ENCODE peak calls at places on chromosomes 7 and 10, in seven cellular contexts. K is psoas muscle; G is CD8-positive, alpha-beta T cell; J is upper lobe of left lung; H is HCT116; L is kidney epithelial cell; M is type B pancreatic cell. N is an unnamed sample.

GRCh38 chr7:98681496-98681895 is 64.4 kb downstream of the NPTX2 start:
- DNase-seq in K (no peak), G (no peak), J (no peak), H (no peak), L (no peak), M (no peak), N (no peak)

GRCh38 chr10:12795318-12795717 is 206.2 kb downstream of the CCDC3 start:
- DNase-seq in K (no peak), G (no peak), J (no peak), H (no peak), L (no peak), M (no peak), N (no peak)

GRCh38 chr7:81004098-81004497 is 85.2 kb upstream of the SEMA3C start:
- DNase-seq in K (no peak), G (no peak), J (no peak), H (no peak), L (peak), M (no peak), N (no peak)

GRCh38 chr10:49388161-49388560 is 7.7 kb downstream of the DRGX start:
- DNase-seq in K (no peak), G (no peak), J (no peak), H (no peak), L (no peak), M (no peak), N (no peak)

GRCh38 chr7:139231513-139232376 is 708 bp downstream of the UBN2 start:
- DNase-seq in K (peak), G (peak), J (peak), H (no peak), L (no peak), M (peak), N (peak)

GRCh38 chr10:84798333-84798732 is 469.9 kb downstream of the CCSER2 start:
- DNase-seq in K (no peak), G (no peak), J (no peak), H (no peak), L (no peak), M (no peak), N (no peak)

GRCh38 chr10:72259491-72260214 is 14.1 kb upstream of the DDIT4 start:
- DNase-seq in K (no peak), G (no peak), J (no peak), H (no peak), L (no peak), M (no peak), N (peak)

GRCh38 chr10:86401588-86402282 is 35.1 kb upstream of the GRID1 start:
- DNase-seq in K (no peak), G (no peak), J (no peak), H (no peak), L (no peak), M (no peak), N (peak)

GRCh38 chr10:127243490-127244272 is 47.3 kb upstream of the INSYN2A start:
- DNase-seq in K (no peak), G (peak), J (no peak), H (peak), L (no peak), M (no peak), N (no peak)

GRCh38 chr7:20892776-20893175 is 106.1 kb upstream of the SP8 start:
- DNase-seq in K (no peak), G (no peak), J (no peak), H (no peak), L (no peak), M (no peak), N (no peak)

GRCh38 chr10:24446739-24447138 is 237.8 kb downstream of the KIAA1217 start:
- DNase-seq in K (no peak), G (no peak), J (no peak), H (no peak), L (no peak), M (no peak), N (no peak)

GRCh38 chr10:90818736-90819135 is 39.1 kb downstream of the HTR7 start:
- DNase-seq in K (no peak), G (no peak), J (no peak), H (no peak), L (no peak), M (no peak), N (no peak)

DNA sequence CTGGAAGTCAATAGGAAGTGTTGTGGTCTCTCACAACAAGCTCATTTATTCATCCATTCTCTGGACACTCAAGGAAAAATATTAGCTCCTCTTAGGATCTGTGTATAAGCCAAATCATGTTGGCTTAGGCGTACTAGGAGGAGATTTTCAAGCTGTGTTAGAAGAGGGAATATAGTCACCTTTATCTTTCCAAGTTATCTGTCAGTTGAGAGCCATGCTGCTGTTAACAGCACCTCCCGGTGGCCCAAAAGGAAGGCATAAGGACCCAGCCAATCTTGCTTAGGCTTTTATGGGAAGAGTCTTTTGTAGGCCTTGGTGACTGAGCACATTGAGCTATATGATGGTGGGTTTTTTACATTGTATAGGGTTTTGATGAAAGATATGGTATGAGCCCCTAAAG is 220.0 kb downstream of the LRMDA start:
- DNase-seq in K (no peak), G (no peak), J (no peak), H (peak), L (no peak), M (no peak), N (no peak)
- TF ChIP-seq CTCF in K (no peak), G (no peak), J (no peak), H (peak), L (peak), M (peak), N (no peak)

GRCh38 chr10:559767-560047 is 129.8 kb downstream of the DIP2C start:
- DNase-seq in K (no peak), G (no peak), J (no peak), H (no peak), L (no peak), M (no peak), N (no peak)
- TF ChIP-seq CTCF in K (no peak), G (no peak), J (no peak), H (no peak), L (no peak), M (no peak), N (no peak)

GRCh38 chr7:41655470-41655869 is 47.4 kb downstream of the INHBA start:
- DNase-seq in K (no peak), G (no peak), J (no peak), H (no peak), L (no peak), M (no peak), N (no peak)
- TF ChIP-seq CTCF in K (no peak), G (no peak), J (no peak), H (no peak), L (no peak), M (no peak), N (no peak)

DNA sequence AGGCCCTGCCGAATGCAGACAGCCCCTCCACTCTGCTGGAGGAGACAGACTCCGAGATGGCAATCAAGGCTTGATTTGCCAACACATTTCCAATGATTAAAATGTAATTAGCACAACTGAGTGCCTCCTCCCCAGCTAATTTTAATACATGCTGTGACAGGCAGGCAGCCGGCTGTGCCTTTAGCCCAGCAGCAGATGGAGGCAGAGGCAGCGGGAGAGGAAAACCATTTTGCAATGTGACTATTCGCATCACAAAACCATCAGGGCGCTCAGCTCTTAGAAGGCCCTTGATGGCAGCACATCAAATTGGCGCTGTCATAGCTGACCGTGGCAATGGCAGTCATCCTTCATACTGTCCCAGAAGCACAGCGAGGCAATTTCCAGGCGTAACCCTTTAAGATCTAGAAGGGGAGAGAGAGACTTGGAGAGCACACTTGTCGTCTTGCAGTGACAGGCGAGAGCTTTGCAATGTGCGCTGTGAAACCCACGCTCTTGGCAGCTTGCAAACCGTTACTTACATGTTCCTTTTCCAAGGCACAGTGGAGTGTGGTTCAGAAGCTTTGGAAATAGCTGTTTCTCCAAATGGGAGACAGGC is 714.8 kb upstream of the GALNT17 start:
- DNase-seq in K (no peak), G (no peak), J (no peak), H (no peak), L (no peak), M (no peak), N (no peak)
- TF ChIP-seq CTCF in K (peak), G (no peak), J (no peak), H (no peak), L (no peak), M (no peak), N (no peak)

GRCh38 chr10:124791378-124792348 is at the start of gene EEF1AKMT2:
- DNase-seq in K (peak), G (peak), J (peak), H (peak), L (no peak), M (peak), N (peak)
- TF ChIP-seq CTCF in K (peak), G (no peak), J (no peak), H (no peak), L (peak), M (peak), N (peak)

GRCh38 chr10:62573929-62574328 is 199.8 kb downstream of the ZNF365 start:
- DNase-seq in K (no peak), G (no peak), J (no peak), H (no peak), L (no peak), M (no peak), N (no peak)
- TF ChIP-seq CTCF in K (no peak), G (no peak), J (no peak), H (no peak), L (no peak), M (no peak), N (no peak)